ENCODE peak calls at places on chromosomes 2 and 18, in ten cellular contexts. B, P, E, C, G, V, A, Z, H and S are unnamed samples.

GRCh38 chr18:13452448-13452811 is 233.9 kb downstream of the LDLRAD4 start:
- DNase-seq in B (no peak), P (no peak), A (no peak), E (no peak), V (no peak), C (no peak), G (no peak), Z (no peak), H (peak), S (no peak)

GRCh38 chr2:154240921-154241379 is 369.2 kb downstream of the GALNT13 start:
- DNase-seq in E (no peak), V (no peak), A (no peak), B (peak), P (no peak), Z (no peak), G (no peak), H (no peak), C (no peak), S (no peak)

GRCh38 chr2:178219247-178219646 is 24.9 kb downstream of the OSBPL6 start:
- DNase-seq in P (no peak), C (no peak), Z (no peak), B (no peak), H (no peak), A (no peak), G (no peak), V (no peak), E (no peak), S (no peak)

GRCh38 chr2:9484533-9484932 is 10.2 kb downstream of the IAH1 start:
- DNase-seq in V (no peak), E (no peak), A (no peak), B (no peak), G (no peak), C (no peak), Z (no peak), P (no peak), H (no peak), S (no peak)

GRCh38 chr2:216151313-216152030 is 42.3 kb downstream of the XRCC5 start:
- DNase-seq in V (no peak), C (no peak), E (no peak), G (no peak), B (no peak), H (no peak), P (no peak), Z (no peak), A (no peak), S (no peak)

GRCh38 chr2:240013343-240013742 is 11.8 kb downstream of the NDUFA10 start:
- DNase-seq in V (no peak), B (no peak), C (no peak), G (no peak), E (no peak), A (no peak), H (no peak), P (no peak), Z (no peak), S (no peak)

GRCh38 chr2:188773075-188773474 is 201.1 kb upstream of the COL3A1 start:
- DNase-seq in C (no peak), A (no peak), G (no peak), P (peak), E (no peak), V (no peak), H (no peak), B (no peak), Z (no peak), S (no peak)

GRCh38 chr2:89833116-89833779 is 1141.8 kb downstream of the RPIA start:
- DNase-seq in A (no peak), Z (no peak), E (no peak), C (no peak), G (no peak), H (no peak), P (no peak), V (no peak), B (no peak), S (no peak)

GRCh38 chr2:159615936-159616733 is at the start of gene BAZ2B:
- DNase-seq in A (peak), C (no peak), P (peak), G (peak), B (peak), Z (no peak), V (no peak), E (no peak), H (peak), S (peak)

GRCh38 chr2:100173907-100174525 is 31.6 kb upstream of the AFF3 start:
- DNase-seq in B (no peak), A (no peak), E (no peak), V (no peak), Z (no peak), H (no peak), P (no peak), C (no peak), G (no peak), S (no peak)

GRCh38 chr2:63755216-63755615 is 86.5 kb upstream of the UGP2 start:
- DNase-seq in C (no peak), G (no peak), A (no peak), H (no peak), B (no peak), Z (no peak), E (no peak), P (no peak), V (no peak), S (no peak)

GRCh38 chr2:107405261-107405660 is 421.4 kb upstream of the RGPD4 start:
- DNase-seq in E (no peak), A (no peak), P (no peak), V (no peak), C (no peak), Z (no peak), B (no peak), G (no peak), H (no peak), S (no peak)

GRCh38 chr2:31079665-31080064 is 58.6 kb downstream of the GALNT14 start:
- DNase-seq in C (no peak), G (no peak), A (no peak), H (no peak), V (no peak), E (no peak), B (no peak), Z (no peak), P (no peak), S (no peak)

GRCh38 chr18:4004176-4004829 is 450.8 kb downstream of the DLGAP1 start:
- DNase-seq in P (no peak), C (no peak), Z (no peak), B (no peak), E (no peak), H (no peak), G (no peak), V (no peak), A (no peak), S (no peak)